ENCODE peak calls at places on chromosomes 3 and 15, in ten cellular contexts. B, N, X, E, F, O, W, Y, U and Q are unnamed samples.

GRCh38 chr15:33113666-33114483 is 80.6 kb downstream of the FMN1 start:
- DNase-seq in B (no peak), N (no peak), X (no peak), E (no peak), F (no peak), O (no peak), W (no peak), Y (no peak), U (no peak), Q (no peak)

GRCh38 chr3:3799173-3800075 is at the start of gene LRRN1:
- DNase-seq in B (peak), N (peak), X (peak), E (no peak), F (peak), O (peak), W (peak), Y (no peak), U (peak), Q (peak)

GRCh38 chr3:119289371-119289770 is 4.8 kb upstream of the ARHGAP31 start:
- DNase-seq in B (no peak), N (no peak), X (no peak), E (no peak), F (no peak), O (peak), W (no peak), Y (no peak), U (no peak), Q (no peak)

GRCh38 chr3:189664311-189664710 is 33.1 kb downstream of the TP63 start:
- DNase-seq in B (no peak), N (no peak), X (peak), E (peak), F (no peak), O (no peak), W (peak), Y (no peak), U (no peak), Q (no peak)

GRCh38 chr15:82646250-82647044 is 716 bp downstream of the CPEB1 start:
- DNase-seq in B (no peak), N (no peak), X (no peak), E (no peak), F (no peak), O (no peak), W (no peak), Y (no peak), U (no peak), Q (no peak)

GRCh38 chr3:101091489-101091888 is 98.3 kb upstream of the ABI3BP start:
- DNase-seq in B (no peak), N (no peak), X (no peak), E (peak), F (no peak), O (no peak), W (peak), Y (no peak), U (no peak), Q (no peak)

GRCh38 chr15:70196314-70197291 is 98.9 kb upstream of the TLE3 start:
- DNase-seq in B (peak), N (peak), X (no peak), E (peak), F (no peak), O (no peak), W (no peak), Y (peak), U (no peak), Q (peak)

GRCh38 chr3:12813967-12814366 is 17.5 kb downstream of the CAND2 start:
- DNase-seq in B (no peak), N (no peak), X (no peak), E (no peak), F (no peak), O (no peak), W (no peak), Y (no peak), U (no peak), Q (no peak)

GRCh38 chr15:67178569-67179210 is 75.8 kb downstream of the AAGAB start:
- DNase-seq in B (no peak), N (no peak), X (no peak), E (peak), F (no peak), O (peak), W (peak), Y (no peak), U (no peak), Q (no peak)

GRCh38 chr15:28888900-28889299 is 3.1 kb downstream of the APBA2 start:
- DNase-seq in B (no peak), N (no peak), X (no peak), E (no peak), F (no peak), O (peak), W (no peak), Y (peak), U (no peak), Q (no peak)

GRCh38 chr3:12158387-12159226 is at the start of gene TIMP4:
- DNase-seq in B (no peak), N (no peak), X (peak), E (peak), F (no peak), O (peak), W (peak), Y (no peak), U (peak), Q (no peak)

GRCh38 chr3:27166888-27167287 is 202.3 kb downstream of the NEK10 start:
- DNase-seq in B (no peak), N (no peak), X (no peak), E (peak), F (no peak), O (no peak), W (peak), Y (peak), U (no peak), Q (no peak)

GRCh38 chr3:168990111-168990510 is 673.4 kb downstream of the MECOM start:
- DNase-seq in B (no peak), N (no peak), X (no peak), E (peak), F (no peak), O (no peak), W (no peak), Y (peak), U (no peak), Q (no peak)